ENCODE peak calls at places on chromosomes 11 and 22, in five cellular contexts. M is cardiac muscle cell, E is ovary, D is kidney, Y is breast epithelium. Q is an unnamed sample. For H3K9me3, the result is how much of the 10 kb centered on the place peaks cover.

GRCh38 chr11:17256512-17256911 is 20.0 kb upstream of the NUCB2 start:
- DNase-seq in M (peak), E (no peak), D (no peak), Y (no peak), Q (no peak)

GRCh38 chr11:134489728-134490127 is 77.7 kb upstream of the B3GAT1 start:
- DNase-seq in M (no peak), E (no peak), D (no peak), Y (no peak), Q (no peak)

GRCh38 chr11:35013514-35014191 is 97.2 kb downstream of the PDHX start:
- DNase-seq in M (no peak), E (no peak), D (no peak), Y (no peak), Q (no peak)

GRCh38 chr11:68843703-68844312 is 2.1 kb upstream of the CPT1A start:
- DNase-seq in M (peak), E (peak), D (peak), Y (peak), Q (peak)

GRCh38 chr22:36175892-36176291 is 15.3 kb upstream of the APOL3 start:
- DNase-seq in M (no peak), E (no peak), D (no peak), Y (no peak), Q (no peak)

GRCh38 chr11:111793863-111794262 is 27.7 kb upstream of the PPP2R1B start:
- DNase-seq in M (peak), E (no peak), D (no peak), Y (no peak), Q (no peak)

GRCh38 chr11:122478986-122479385 is 176.5 kb upstream of the UBASH3B start:
- DNase-seq in M (peak), E (no peak), D (no peak), Y (no peak), Q (no peak)

GRCh38 chr11:113001709-113002108 is 40.5 kb downstream of the NCAM1 start:
- DNase-seq in M (no peak), E (peak), D (no peak), Y (no peak), Q (no peak)

GRCh38 chr22:21639359-21639758 is 2.7 kb upstream of the SDF2L1 start:
- DNase-seq in M (no peak), E (no peak), D (no peak), Y (no peak), Q (no peak)

GRCh38 chr11:1152316-1153104 is 5.2 kb upstream of the MUC5AC start:
- DNase-seq in M (peak), E (peak), D (no peak), Y (peak), Q (peak)

GRCh38 chr11:103051986-103052385 is 40.0 kb downstream of the DCUN1D5 start:
- DNase-seq in M (no peak), E (no peak), D (no peak), Y (no peak), Q (no peak)

GRCh38 chr11:101617735-101618332 is 34.0 kb upstream of the TRPC6 start:
- DNase-seq in M (no peak), E (no peak), D (no peak), Y (no peak), Q (no peak)

GRCh38 chr22:20977019-20977418 is 5.1 kb upstream of the LZTR1 start:
- DNase-seq in M (no peak), E (no peak), D (peak), Y (no peak), Q (no peak)

GRCh38 chr11:133153031-133153430 is 379.3 kb downstream of the OPCML start:
- DNase-seq in M (peak), E (no peak), D (no peak), Y (no peak), Q (no peak)

GRCh38 chr11:7538023-7538422 is 24.2 kb downstream of the PPFIBP2 start:
- DNase-seq in M (peak), E (no peak), D (no peak), Y (no peak), Q (no peak)

GRCh38 chr11:2221591-2221990 is 48.8 kb downstream of the ASCL2 start:
- DNase-seq in M (no peak), E (no peak), D (no peak), Y (no peak), Q (no peak)

GRCh38 chr11:76763573-76764348 is 19.4 kb upstream of the TSKU start:
- DNase-seq in M (peak), E (peak), D (no peak), Y (no peak), Q (no peak)

GRCh38 chr11:16191852-16192240 is 164.5 kb downstream of the SOX6 start:
- DNase-seq in M (no peak), E (no peak), D (no peak), Y (no peak), Q (no peak)

GRCh38 chr11:132886335-132886734 is 646.0 kb downstream of the OPCML start:
- DNase-seq in M (peak), E (no peak), D (no peak), Y (no peak), Q (no peak)

GRCh38 chr11:235180-235997 is 753 bp downstream of the SIRT3 start:
- DNase-seq in M (no peak), E (no peak), D (no peak), Y (peak), Q (peak)

GRCh38 chr11:27055065-27055682 is 14.6 kb downstream of the BBOX1 start:
- DNase-seq in M (peak), E (no peak), D (no peak), Y (no peak), Q (no peak)

GRCh38 chr11:69864589-69864929 is 45.3 kb upstream of the FGF3 start:
- DNase-seq in M (no peak), E (no peak), D (no peak), Y (no peak), Q (no peak)

GRCh38 chr11:46936138-46937110 is at the start of gene CSTPP1:
- DNase-seq in M (peak), E (peak), D (peak), Y (peak), Q (peak)

GRCh38 chr11:20488352-20488751 is 100.8 kb downstream of the PRMT3 start:
- DNase-seq in M (no peak), E (no peak), D (no peak), Y (no peak), Q (no peak)

GRCh38 chr11:9219572-9219971 is 45.6 kb downstream of the DENND5A start:
- DNase-seq in M (peak), E (peak), D (no peak), Y (no peak), Q (no peak)

GRCh38 chr22:37555029-37555428 is 5.3 kb upstream of the CDC42EP1 start:
- DNase-seq in M (no peak), E (no peak), D (no peak), Y (no peak), Q (no peak)

GRCh38 chr11:65185869-65186341 is 4.2 kb downstream of the CAPN1 start:
- DNase-seq in M (no peak), E (peak), D (peak), Y (no peak), Q (no peak)

GRCh38 chr22:50010676-50011446 is 1.7 kb downstream of the IL17REL start:
- DNase-seq in M (no peak), E (no peak), D (no peak), Y (no peak), Q (no peak)

GRCh38 chr11:73388241-73389133 is 12.3 kb downstream of the RELT start:
- DNase-seq in M (no peak), E (no peak), D (peak), Y (no peak), Q (no peak)

GRCh38 chr11:64535811-64536210 is 55.2 kb upstream of the SLC22A12 start:
- DNase-seq in M (no peak), E (no peak), D (no peak), Y (no peak), Q (no peak)

GRCh38 chr22:50445880-50446707 is 28.7 kb downstream of the SBF1 start:
- DNase-seq in M (no peak), E (no peak), D (peak), Y (no peak), Q (peak)

GRCh38 chr22:10778296-10778814 is 4749.6 kb upstream of the OR11H1 start:
- DNase-seq in M (no peak), E (no peak), D (no peak), Y (no peak), Q (no peak)
- H3K9me3 ChIP-seq in M (under half), E (under half), D (under half), Y (under half), Q (under half)

GRCh38 chr22:47997612-47998011 is 1235.2 kb downstream of the TBC1D22A start:
- DNase-seq in M (no peak), E (no peak), D (no peak), Y (no peak), Q (no peak)

GRCh38 chr22:47996446-47996857 is 1234.0 kb downstream of the TBC1D22A start:
- DNase-seq in M (no peak), E (no peak), D (no peak), Y (no peak), Q (no peak)

GRCh38 chr22:47994899-47995573 is 1232.6 kb downstream of the TBC1D22A start:
- DNase-seq in M (no peak), E (no peak), D (no peak), Y (no peak), Q (no peak)

GRCh38 chr22:47995718-47996117 is 1233.3 kb downstream of the TBC1D22A start:
- DNase-seq in M (no peak), E (no peak), D (no peak), Y (no peak), Q (no peak)

GRCh38 chr22:47997052-47997568 is 1234.7 kb downstream of the TBC1D22A start:
- DNase-seq in M (no peak), E (no peak), D (no peak), Y (no peak), Q (no peak)
- H3K9me3 ChIP-seq in M (under half), E (under half), D (under half), Y (under half), Q (under half)

GRCh38 chr11:5809905-5810792 is 1.4 kb downstream of the OR52N2 start:
- DNase-seq in M (no peak), E (no peak), D (no peak), Y (no peak), Q (no peak)

GRCh38 chr11:5803982-5804381 is 4.7 kb upstream of the OR52N2 start:
- DNase-seq in M (no peak), E (no peak), D (no peak), Y (no peak), Q (no peak)

GRCh38 chr11:5807580-5807979 is 1.1 kb upstream of the OR52N2 start:
- DNase-seq in M (no peak), E (no peak), D (no peak), Y (no peak), Q (no peak)

GRCh38 chr11:5808500-5809121 is at the start of gene OR52N2:
- DNase-seq in M (peak), E (peak), D (peak), Y (peak), Q (peak)

DNA sequence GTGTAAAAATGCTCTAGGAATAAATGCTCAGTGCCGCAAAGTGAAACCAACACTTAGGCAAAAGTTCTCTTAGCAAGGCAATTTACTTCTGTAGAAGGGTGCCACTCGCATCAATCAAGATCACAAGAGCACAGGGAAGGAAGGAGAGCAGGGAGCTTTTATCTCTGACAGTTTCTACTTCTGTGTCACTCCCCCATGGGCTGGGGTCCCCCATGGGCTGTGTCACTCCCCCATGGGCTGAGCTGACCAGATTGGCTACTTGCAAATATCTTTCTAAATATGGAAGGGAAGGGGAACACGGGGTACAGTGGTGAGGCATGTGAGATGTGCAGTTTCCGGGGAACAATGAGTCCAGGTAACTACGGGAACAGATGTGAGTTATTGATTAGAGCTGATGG is 397 bp downstream of the OR52N2 start:
- DNase-seq in M (peak), E (no peak), D (no peak), Y (no peak), Q (no peak)
- H3K9me3 ChIP-seq in M (under half), E (under half), D (under half), Y (under half), Q (under half)

GRCh38 chr11:115415939-115416338 is 88.3 kb downstream of the CADM1 start:
- DNase-seq in M (no peak), E (no peak), D (no peak), Y (no peak), Q (no peak)

GRCh38 chr11:115420524-115420923 is 83.7 kb downstream of the CADM1 start:
- DNase-seq in M (no peak), E (no peak), D (no peak), Y (no peak), Q (no peak)

GRCh38 chr11:115421338-115422012 is 82.7 kb downstream of the CADM1 start:
- DNase-seq in M (no peak), E (no peak), D (no peak), Y (no peak), Q (no peak)

GRCh38 chr11:115418081-115418480 is 86.1 kb downstream of the CADM1 start:
- DNase-seq in M (no peak), E (no peak), D (no peak), Y (no peak), Q (no peak)

DNA sequence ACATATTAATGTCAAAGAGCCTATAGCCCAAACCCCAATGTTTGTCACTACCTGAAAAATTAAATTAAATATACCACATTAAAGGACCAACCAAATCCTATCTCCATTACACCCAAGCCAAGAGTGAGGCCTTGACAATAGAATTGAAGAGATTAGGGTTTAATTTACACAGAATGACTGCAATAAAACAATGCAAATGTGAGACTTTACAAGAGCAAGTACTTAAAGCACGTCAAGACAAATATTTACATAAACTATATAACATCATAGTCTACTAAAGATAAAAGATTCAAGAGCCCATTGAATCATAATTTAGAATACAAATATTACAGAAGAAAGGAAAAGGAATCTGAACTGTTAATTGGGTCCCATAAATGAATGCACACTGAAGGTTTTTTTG is 85.6 kb downstream of the CADM1 start:
- DNase-seq in M (no peak), E (no peak), D (no peak), Y (no peak), Q (no peak)
- H3K9me3 ChIP-seq in M (under half), E (under half), D (under half), Y (under half), Q (under half)

GRCh38 chr22:48841881-48842582 is 985.6 kb downstream of the BRD1 start:
- DNase-seq in M (no peak), E (no peak), D (peak), Y (no peak), Q (no peak)

GRCh38 chr22:48844096-48844675 is 983.5 kb downstream of the BRD1 start:
- DNase-seq in M (no peak), E (no peak), D (peak), Y (no peak), Q (no peak)

GRCh38 chr22:48842976-48843375 is 984.7 kb downstream of the BRD1 start:
- DNase-seq in M (no peak), E (no peak), D (peak), Y (no peak), Q (no peak)

GRCh38 chr22:48842583-48842945 is 985.1 kb downstream of the BRD1 start:
- DNase-seq in M (no peak), E (no peak), D (peak), Y (no peak), Q (peak)

GRCh38 chr22:48843640-48844039 is 984.0 kb downstream of the BRD1 start:
- DNase-seq in M (no peak), E (no peak), D (peak), Y (no peak), Q (no peak)
- H3K9me3 ChIP-seq in M (under half), E (under half), D (under half), Y (under half), Q (under half)

DNA sequence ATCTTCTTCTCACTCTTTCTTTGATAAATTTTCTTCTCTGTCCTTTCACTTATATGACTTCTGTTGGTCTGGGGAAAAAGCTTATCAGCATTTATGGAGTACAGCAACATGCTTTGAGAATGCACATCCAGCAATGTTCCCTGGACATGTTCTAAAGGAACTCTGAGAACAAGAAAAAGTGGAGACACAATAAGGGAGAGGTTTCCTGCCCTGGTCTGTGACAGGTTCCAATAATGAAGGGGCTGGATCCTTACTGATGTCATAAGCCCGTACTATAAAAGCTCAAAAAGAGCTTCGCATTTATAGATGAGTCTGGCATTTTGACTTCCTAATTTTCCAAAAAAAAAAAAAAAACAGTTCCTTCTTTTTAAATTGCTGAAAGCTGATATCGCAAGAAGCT is 129.1 kb downstream of the MPPED2 start:
- DNase-seq in M (no peak), E (no peak), D (no peak), Y (no peak), Q (no peak)
- H3K9me3 ChIP-seq in M (under half), E (under half), D (under half), Y (under half), Q (under half)

GRCh38 chr11:55655096-55655495 is 6.9 kb upstream of the OR4C6 start:
- DNase-seq in M (no peak), E (no peak), D (no peak), Y (no peak), Q (no peak)

GRCh38 chr11:55652560-55652959 is 4.4 kb downstream of the OR4S2 start:
- DNase-seq in M (no peak), E (no peak), D (no peak), Y (no peak), Q (no peak)

GRCh38 chr11:55661901-55662300 is at the start of gene OR4C6:
- DNase-seq in M (no peak), E (no peak), D (no peak), Y (no peak), Q (no peak)

GRCh38 chr11:55658608-55659007 is 3.4 kb upstream of the OR4C6 start:
- DNase-seq in M (no peak), E (no peak), D (no peak), Y (no peak), Q (no peak)

DNA sequence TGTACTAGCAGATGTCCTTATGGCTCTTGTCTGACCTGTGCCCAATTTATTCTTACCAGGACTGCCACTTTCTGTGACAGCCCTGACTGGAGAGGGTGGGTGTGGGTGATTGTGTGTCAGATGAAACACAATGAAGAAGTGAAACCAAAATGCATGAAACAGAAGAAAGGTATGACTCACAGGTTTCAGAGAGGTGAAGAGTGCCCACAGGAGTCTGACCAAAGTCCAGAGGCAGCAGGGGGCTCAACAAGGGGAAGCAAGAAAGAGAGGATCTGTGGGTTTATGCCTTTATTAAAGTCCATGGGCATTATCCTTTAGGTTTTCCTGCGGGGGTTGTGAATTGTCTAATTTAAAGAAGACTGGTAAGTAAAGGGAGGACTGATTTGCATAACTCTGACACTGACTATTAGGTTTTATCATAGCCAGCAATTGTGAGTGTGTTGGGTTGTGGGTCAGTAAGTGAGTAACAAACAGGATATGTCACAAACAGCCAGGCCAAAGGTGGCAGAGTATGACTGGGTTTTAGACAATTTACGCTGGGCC is 3.9 kb upstream of the OR4C6 start:
- DNase-seq in M (no peak), E (no peak), D (no peak), Y (no peak), Q (no peak)
- H3K9me3 ChIP-seq in M (under half), E (under half), D (under half), Y (under half), Q (under half)

GRCh38 chr22:47406180-47406723 is 643.8 kb downstream of the TBC1D22A start:
- DNase-seq in M (no peak), E (no peak), D (peak), Y (no peak), Q (no peak)
- H3K9me3 ChIP-seq in M (under half), E (under half), D (under half), Y (under half), Q (under half)

DNA sequence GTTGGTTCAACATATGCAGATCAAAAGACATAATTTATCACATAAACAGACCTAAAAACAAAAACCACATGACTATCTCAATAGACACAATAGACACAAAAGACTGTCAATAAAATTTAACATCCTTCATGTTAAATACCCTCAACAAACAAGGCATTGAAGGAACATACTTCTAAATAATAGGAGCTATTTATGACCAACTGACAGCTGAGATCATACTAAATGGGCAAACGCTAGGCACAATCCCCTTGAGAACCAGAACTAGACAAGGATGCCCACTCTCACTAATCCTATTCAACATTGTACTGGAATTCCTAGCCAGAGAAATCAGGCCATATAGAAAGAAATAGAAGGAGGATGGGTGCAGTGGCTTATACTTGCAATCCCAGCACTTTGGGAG is 50.3 kb upstream of the GLYAT start:
- DNase-seq in M (no peak), E (no peak), D (no peak), Y (no peak), Q (no peak)
- H3K9me3 ChIP-seq in M (under half), E (under half), D (under half), Y (under half), Q (under half)

GRCh38 chr11:37597776-37598175 is 999.7 kb upstream of the RAG2 start:
- DNase-seq in M (no peak), E (no peak), D (no peak), Y (no peak), Q (no peak)

GRCh38 chr11:37595845-37596244 is 997.8 kb upstream of the RAG2 start:
- DNase-seq in M (no peak), E (no peak), D (no peak), Y (no peak), Q (no peak)
- H3K9me3 ChIP-seq in M (under half), E (under half), D (under half), Y (under half), Q (under half)